ENCODE peak calls at places on chromosomes 6 and 20, in four cellular contexts. H, D, K and B are unnamed samples.
A peak's percentile ranks its signal among the peaks of the same experiment; 100 is the strongest.

GRCh38 chr6:115972679-115973078 is 88.0 kb downstream of the FRK start:
- DNase-seq in D (no peak), H (no peak), K (no peak), B (no peak)

GRCh38 chr6:29792123-29793035 is 35.2 kb upstream of the HLA-G start:
- DNase-seq in H (peak; percentile 9), D (no peak), K (no peak), B (no peak)

GRCh38 chr6:121491576-121491975 is 56.1 kb downstream of the GJA1 start:
- DNase-seq in K (no peak), D (no peak), H (no peak), B (no peak)

GRCh38 chr6:42010185-42010872 is 40.0 kb upstream of the TAF8 start:
- DNase-seq in D (no peak), K (no peak), H (no peak), B (peak; percentile 26)

GRCh38 chr6:128079026-128079425 is 178.2 kb upstream of the THEMIS start:
- DNase-seq in K (no peak), D (no peak), H (no peak), B (no peak)

GRCh38 chr20:4937422-4938319 is 63.6 kb downstream of the SLC23A2 start:
- DNase-seq in H (no peak), D (no peak), K (no peak), B (no peak)

GRCh38 chr6:45226081-45226480 is 102.0 kb upstream of the RUNX2 start:
- DNase-seq in D (no peak), K (no peak), H (no peak), B (no peak)

GRCh38 chr6:143629104-143630080 is 48.4 kb upstream of the PHACTR2 start:
- DNase-seq in K (no peak), D (no peak), H (no peak), B (no peak)

GRCh38 chr6:121695346-121695745 is 259.9 kb downstream of the GJA1 start:
- DNase-seq in H (no peak), D (no peak), K (no peak), B (no peak)

GRCh38 chr6:73722318-73723060 is 26.5 kb downstream of the CD109 start:
- DNase-seq in D (no peak), K (no peak), H (no peak), B (peak; percentile 89)

GRCh38 chr6:168099201-168100010 is 20.4 kb upstream of the FRMD1 start:
- DNase-seq in K (no peak), H (no peak), D (no peak), B (no peak)

GRCh38 chr20:8365634-8366033 is 233.6 kb downstream of the PLCB1 start:
- DNase-seq in D (no peak), H (no peak), K (no peak), B (no peak)

GRCh38 chr20:64106981-64107735 is at the start of gene NPBWR2:
- DNase-seq in H (no peak), K (no peak), D (no peak), B (no peak)

GRCh38 chr6:2579241-2579761 is 171.4 kb downstream of the MYLK4 start:
- DNase-seq in D (no peak), H (no peak), K (no peak), B (no peak)

GRCh38 chr20:33875055-33875454 is 63.9 kb downstream of the CHMP4B start:
- DNase-seq in K (no peak), H (no peak), D (no peak), B (no peak)

GRCh38 chr6:14622135-14622534 is 504.6 kb downstream of the CD83 start:
- DNase-seq in H (no peak), D (no peak), K (no peak), B (no peak)

GRCh38 chr20:23049933-23050838 is 714 bp upstream of the THBD start:
- DNase-seq in D (no peak), K (no peak), H (peak; percentile 29), B (no peak)

GRCh38 chr20:45867811-45868176 is 10.4 kb downstream of the ZSWIM3 start:
- DNase-seq in H (no peak), K (no peak), D (no peak), B (peak; percentile 71)

GRCh38 chr6:31737315-31738047 is 1.2 kb upstream of the CLIC1 start:
- DNase-seq in K (no peak), H (peak; percentile 65), D (peak; percentile 60), B (peak; percentile 42)